ENCODE peak calls at places on chromosomes 12 and 14, in nine cellular contexts. X is osteoblast; H is nucleus accumbens; U is activated CD4-positive, alpha-beta T cell treated with anti-CD3 and anti-CD28 coated beads for 48 hours; S is naive thymus-derived CD8-positive, alpha-beta T cell; Q is globus pallidus; K is NCI-H2171 treated with DMSO at 0.1 percent for 48 hours; J is AML-193; M is ascending aorta. V is an unnamed sample.

GRCh38 chr12:4441355-4442330 is 4.0 kb downstream of the FGF6 start:
- DNase-seq in X (no peak), K (peak), S (no peak), U (no peak), Q (no peak), H (no peak), J (no peak), M (no peak), V (no peak)

GRCh38 chr14:73238941-73239340 is 1.6 kb downstream of the PAPLN start:
- DNase-seq in X (peak), Q (no peak), K (no peak), H (no peak), U (no peak), J (no peak), M (no peak), S (no peak), V (no peak)

GRCh38 chr14:55500219-55500701 is 59.8 kb upstream of the TBPL2 start:
- DNase-seq in U (no peak), S (no peak), X (no peak), K (no peak), Q (no peak), M (no peak), H (no peak), J (no peak), V (no peak)

GRCh38 chr12:27330846-27331245 is 1.8 kb upstream of the BMAL2 start:
- DNase-seq in S (no peak), M (no peak), H (no peak), K (no peak), U (no peak), X (peak), Q (no peak), J (no peak), V (no peak)

GRCh38 chr12:53591301-53592206 is 34.6 kb downstream of the ATF7 start:
- DNase-seq in X (no peak), H (peak), S (no peak), U (no peak), M (no peak), K (no peak), J (no peak), Q (peak), V (peak)

GRCh38 chr12:84772281-84772680 is 140.3 kb downstream of the SLC6A15 start:
- DNase-seq in Q (no peak), X (no peak), S (no peak), M (no peak), H (no peak), U (no peak), J (no peak), K (no peak), V (no peak)

GRCh38 chr14:61109288-61109687 is 128.2 kb downstream of the SLC38A6 start:
- DNase-seq in U (no peak), Q (no peak), K (no peak), S (no peak), X (no peak), H (no peak), M (no peak), J (no peak), V (no peak)

GRCh38 chr12:56769868-56770267 is 6.7 kb downstream of the HSD17B6 start:
- DNase-seq in X (no peak), J (no peak), Q (no peak), M (no peak), K (no peak), S (no peak), U (no peak), H (no peak), V (no peak)

GRCh38 chr14:65239897-65240296 is 137.6 kb upstream of the MAX start:
- DNase-seq in J (no peak), S (no peak), M (no peak), X (no peak), U (no peak), Q (peak), K (no peak), H (peak), V (no peak)

GRCh38 chr14:87830443-87831096 is 162.4 kb downstream of the GALC start:
- DNase-seq in J (no peak), S (no peak), H (no peak), M (no peak), K (no peak), Q (no peak), X (no peak), U (no peak), V (no peak)

GRCh38 chr12:5003025-5003666 is 40.5 kb upstream of the KCNA5 start:
- DNase-seq in S (no peak), M (peak), J (peak), K (peak), X (peak), Q (peak), U (peak), H (no peak), V (peak)

GRCh38 chr12:64739778-64740177 is 19.4 kb downstream of the GNS start:
- DNase-seq in M (no peak), H (no peak), S (no peak), J (no peak), K (no peak), Q (no peak), X (no peak), U (no peak), V (no peak)

GRCh38 chr12:53696655-53697321 is 20.9 kb upstream of the ATP5MC2 start:
- DNase-seq in S (no peak), K (no peak), Q (no peak), J (no peak), H (no peak), X (no peak), M (no peak), U (no peak), V (no peak)

GRCh38 chr14:29140059-29140458 is 373.5 kb downstream of the FOXG1 start:
- DNase-seq in S (no peak), Q (no peak), K (no peak), U (no peak), X (no peak), M (no peak), J (no peak), H (no peak), V (no peak)

GRCh38 chr12:32272465-32272864 is 126.9 kb upstream of the FGD4 start:
- DNase-seq in K (no peak), J (no peak), U (no peak), S (no peak), H (no peak), X (no peak), M (no peak), Q (no peak), V (no peak)

GRCh38 chr12:106342397-106343212 is 14.9 kb upstream of the POLR3B start:
- DNase-seq in S (no peak), H (no peak), M (peak), J (no peak), X (peak), K (no peak), Q (peak), U (no peak), V (no peak)

GRCh38 chr12:116026768-116027550 is 250.5 kb downstream of the MED13L start:
- DNase-seq in J (no peak), S (no peak), Q (no peak), X (no peak), U (no peak), M (no peak), K (no peak), H (no peak), V (no peak)

GRCh38 chr12:30308010-30308717 is 387.5 kb downstream of the IPO8 start:
- DNase-seq in K (no peak), M (no peak), X (no peak), Q (no peak), J (no peak), S (no peak), H (no peak), U (no peak), V (no peak)

GRCh38 chr12:96044017-96044985 is 8.9 kb upstream of the LTA4H start:
- DNase-seq in M (no peak), Q (no peak), S (no peak), J (no peak), U (no peak), K (no peak), X (peak), H (no peak), V (no peak)

GRCh38 chr12:114018669-114019068 is 52.5 kb upstream of the RBM19 start:
- DNase-seq in K (peak), H (no peak), M (no peak), X (no peak), S (no peak), J (no peak), U (no peak), Q (no peak), V (no peak)

GRCh38 chr12:105204916-105205315 is 31.1 kb downstream of the APPL2 start:
- DNase-seq in K (no peak), S (no peak), Q (no peak), H (no peak), U (peak), X (peak), M (no peak), J (no peak), V (no peak)

GRCh38 chr12:104357431-104357952 is 54.0 kb downstream of the EID3 start:
- DNase-seq in X (no peak), Q (no peak), S (no peak), M (peak), K (no peak), J (no peak), U (no peak), H (no peak), V (no peak)

GRCh38 chr12:113088971-113089756 is 32.6 kb downstream of the DTX1 start:
- DNase-seq in H (no peak), Q (no peak), K (no peak), M (no peak), J (no peak), X (no peak), S (peak), U (peak), V (no peak)

GRCh38 chr12:26668847-26669246 is 164.1 kb downstream of the ITPR2 start:
- DNase-seq in H (no peak), Q (no peak), M (no peak), K (no peak), X (no peak), U (no peak), J (no peak), S (no peak), V (no peak)

GRCh38 chr12:41468756-41469155 is 280.6 kb downstream of the PDZRN4 start:
- DNase-seq in X (no peak), S (no peak), J (no peak), H (no peak), U (no peak), K (no peak), M (no peak), Q (no peak), V (no peak)

GRCh38 chr12:49974231-49974675 is 1.5 kb downstream of the AQP6 start:
- DNase-seq in X (peak), M (peak), Q (peak), H (peak), S (no peak), U (no peak), K (no peak), J (no peak), V (no peak)

GRCh38 chr12:3587402-3588013 is 96.5 kb downstream of the PRMT8 start:
- DNase-seq in H (no peak), S (no peak), U (no peak), X (no peak), Q (no peak), K (peak), J (no peak), M (no peak), V (no peak)

GRCh38 chr14:35229495-35230089 is 62.6 kb upstream of the PSMA6 start:
- DNase-seq in M (no peak), X (no peak), H (no peak), K (peak), Q (peak), J (peak), U (no peak), S (no peak), V (peak)